ENCODE peak calls at places on chromosomes 4 and X, in ten cellular contexts. A is GM23338, V is GM20000, G is stomach, L is thoracic aorta, K is mucosa of descending colon, U is AG10803, X is choroid plexus epithelial cell, D is dorsolateral prefrontal cortex, T is cardiac fibroblast. C is an unnamed sample.

GRCh38 chrX:71160475-71160874 is 15.8 kb downstream of the NLGN3 start:
- DNase-seq in V (no peak), G (no peak), D (no peak), L (no peak), K (no peak), T (peak), X (no peak), A (no peak), U (no peak), C (no peak)

GRCh38 chr4:18579222-18579621 is 557.7 kb upstream of the LCORL start:
- DNase-seq in G (no peak), K (no peak), T (no peak), V (no peak), X (no peak), A (no peak), D (peak), L (no peak), U (no peak), C (no peak)

GRCh38 chrX:13357925-13358324 is 38.1 kb upstream of the ATXN3L start:
- DNase-seq in K (no peak), T (peak), G (no peak), L (no peak), D (no peak), V (no peak), A (no peak), X (peak), U (peak), C (no peak)

GRCh38 chrX:50684871-50685270 is 129.1 kb downstream of the SHROOM4 start:
- DNase-seq in K (no peak), L (no peak), D (no peak), U (no peak), X (no peak), G (no peak), A (no peak), T (no peak), V (no peak), C (no peak)

GRCh38 chr4:168993724-168994510 is 16.1 kb downstream of the CBR4 start:
- DNase-seq in T (peak), L (no peak), X (peak), K (no peak), G (no peak), V (no peak), A (no peak), D (no peak), U (peak), C (no peak)

GRCh38 chr4:110978761-110979160 is 355.9 kb upstream of the PITX2 start:
- DNase-seq in U (no peak), K (no peak), G (no peak), D (no peak), A (no peak), T (no peak), V (no peak), L (no peak), X (no peak), C (no peak)

GRCh38 chrX:154486052-154486395 is 391 bp downstream of the UBL4A start:
- DNase-seq in G (peak), D (no peak), T (no peak), X (no peak), A (peak), U (no peak), V (no peak), K (peak), L (no peak), C (no peak)

GRCh38 chr4:119725688-119726330 is 97.2 kb upstream of the PDE5A start:
- DNase-seq in A (peak), U (no peak), X (peak), D (no peak), T (no peak), G (no peak), K (peak), L (no peak), V (no peak), C (no peak)

GRCh38 chr4:8848507-8849265 is 23.0 kb downstream of the HMX1 start:
- DNase-seq in T (no peak), L (no peak), A (no peak), G (no peak), K (peak), V (no peak), D (peak), X (no peak), U (no peak), C (no peak)

GRCh38 chrX:9644335-9644734 is 121.3 kb downstream of the GPR143 start:
- DNase-seq in D (no peak), K (no peak), X (no peak), V (peak), A (no peak), L (no peak), U (peak), T (no peak), G (no peak), C (no peak)

GRCh38 chr4:57109847-57110634 is at the start of gene IGFBP7:
- DNase-seq in U (peak), V (peak), A (peak), D (no peak), X (peak), K (peak), T (peak), G (peak), L (no peak), C (peak)

GRCh38 chr4:82624819-82625218 is 63.0 kb upstream of the TMEM150C start:
- DNase-seq in X (no peak), D (no peak), T (no peak), A (no peak), U (peak), L (no peak), G (no peak), V (no peak), K (no peak), C (no peak)

GRCh38 chrX:101081257-101081656 is 2.6 kb downstream of the TMEM35A start:
- DNase-seq in L (no peak), V (no peak), X (no peak), T (no peak), K (no peak), G (no peak), D (no peak), A (no peak), U (no peak), C (no peak)

GRCh38 chr4:78749972-78750727 is 26.0 kb upstream of the BMP2K start:
- DNase-seq in X (peak), T (no peak), U (peak), K (no peak), V (peak), G (no peak), D (no peak), A (no peak), L (no peak), C (no peak)

GRCh38 chrX:150767475-150768131 is 74.4 kb downstream of the MTMR1 start:
- DNase-seq in G (no peak), D (no peak), V (no peak), K (no peak), U (peak), A (no peak), T (peak), L (no peak), X (peak), C (no peak)

GRCh38 chr4:137226221-137226620 is 306.1 kb downstream of the PCDH18 start:
- DNase-seq in K (no peak), U (peak), A (no peak), D (no peak), V (no peak), X (peak), L (no peak), T (no peak), G (no peak), C (no peak)

GRCh38 chr4:87130985-87131753 is 89.2 kb downstream of the KLHL8 start:
- DNase-seq in G (no peak), A (no peak), D (no peak), X (no peak), U (no peak), L (no peak), K (no peak), V (no peak), T (no peak), C (no peak)

GRCh38 chrX:40471965-40472648 is 108.7 kb upstream of the ATP6AP2 start:
- DNase-seq in L (no peak), D (peak), A (peak), X (peak), U (peak), G (peak), T (peak), V (peak), K (peak), C (no peak)
- TF ChIP-seq CTCF in L (no peak), D (no peak), A (peak), X (no peak), U (no peak), G (no peak), T (no peak), V (no peak), K (no peak), C (no peak)

GRCh38 chrX:2703991-2704369 is 12.9 kb downstream of the CD99 start:
- DNase-seq in L (no peak), U (peak), D (no peak), T (peak), V (no peak), A (peak), K (peak), G (no peak), X (peak), C (no peak)
- TF ChIP-seq CTCF in L (peak), U (peak), D (no peak), T (peak), V (no peak), A (peak), K (peak), G (no peak), X (peak), C (no peak)

GRCh38 chrX:1391707-1392375 is at the start of gene SLC25A6:
- DNase-seq in U (peak), D (peak), K (peak), T (peak), V (peak), X (peak), G (peak), L (peak), A (peak), C (peak)

GRCh38 chrX:1389181-1389992 is 2.5 kb downstream of the SLC25A6 start:
- DNase-seq in U (no peak), G (peak), A (no peak), V (no peak), K (peak), L (no peak), D (peak), T (no peak), X (no peak), C (no peak)

GRCh38 chrX:1391370-1391706 is 575 bp downstream of the SLC25A6 start:
- DNase-seq in G (no peak), K (no peak), D (no peak), U (no peak), V (peak), A (peak), X (no peak), T (no peak), L (no peak), C (peak)

GRCh38 chrX:1389993-1390285 is 2.0 kb downstream of the SLC25A6 start:
- DNase-seq in U (no peak), X (no peak), T (no peak), A (no peak), K (peak), V (no peak), L (no peak), G (no peak), D (no peak), C (no peak)

GRCh38 chrX:1390621-1391369 is 1.1 kb downstream of the SLC25A6 start:
- DNase-seq in G (peak), V (no peak), T (no peak), D (peak), U (no peak), X (no peak), K (peak), A (no peak), L (no peak), C (no peak)
- TF ChIP-seq CTCF in G (no peak), V (no peak), T (no peak), D (no peak), U (no peak), X (no peak), K (no peak), A (no peak), L (no peak), C (no peak)

DNA sequence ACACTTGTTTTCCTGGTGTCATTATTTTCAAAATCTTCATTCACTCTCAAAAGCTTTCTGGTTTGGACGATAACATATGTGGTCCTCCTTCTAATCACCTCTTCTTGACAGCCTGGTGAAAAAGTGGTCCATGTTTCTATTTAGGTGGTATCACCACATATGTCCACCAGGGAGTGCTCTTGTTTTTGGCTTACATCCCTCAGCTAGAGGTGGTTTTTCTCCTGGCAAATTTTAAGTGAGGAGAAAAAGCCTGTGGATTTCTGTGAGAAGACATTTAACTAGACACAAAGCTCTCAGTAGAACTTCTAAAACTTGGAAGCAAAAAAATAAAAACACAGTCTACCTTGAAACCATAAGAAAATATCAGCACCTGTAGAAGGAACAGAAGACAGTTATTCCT is 58.0 kb upstream of the FRMPD4 start:
- DNase-seq in K (no peak), V (peak), X (peak), L (no peak), A (peak), T (peak), U (peak), G (no peak), D (no peak), C (no peak)
- TF ChIP-seq CTCF in K (no peak), V (peak), X (peak), L (no peak), A (peak), T (peak), U (peak), G (peak), D (no peak), C (peak)

GRCh38 chr4:141858437-141858836 is 222.1 kb downstream of the IL15 start:
- DNase-seq in D (no peak), X (no peak), K (no peak), A (no peak), U (no peak), G (no peak), V (no peak), L (no peak), T (no peak), C (no peak)

GRCh38 chr4:141860974-141861373 is 224.6 kb downstream of the IL15 start:
- DNase-seq in L (no peak), T (no peak), U (no peak), G (no peak), D (no peak), V (no peak), A (peak), K (no peak), X (no peak), C (no peak)
- TF ChIP-seq CTCF in L (no peak), T (no peak), U (no peak), G (no peak), D (no peak), V (no peak), A (peak), K (no peak), X (no peak), C (no peak)

GRCh38 chr4:16387448-16387847 is 161.2 kb upstream of the TAPT1 start:
- DNase-seq in A (no peak), K (no peak), V (no peak), U (no peak), X (no peak), L (no peak), T (no peak), D (no peak), G (no peak), C (no peak)
- TF ChIP-seq CTCF in A (no peak), K (no peak), V (no peak), U (no peak), X (no peak), L (no peak), T (no peak), D (no peak), G (no peak), C (no peak)

GRCh38 chrX:27438937-27439336 is 24.2 kb downstream of the PPP4R3C start:
- DNase-seq in A (no peak), V (no peak), L (no peak), U (no peak), X (no peak), G (no peak), T (no peak), K (no peak), D (no peak), C (no peak)
- TF ChIP-seq CTCF in A (no peak), V (no peak), L (no peak), U (no peak), X (no peak), G (no peak), T (no peak), K (no peak), D (no peak), C (no peak)

C was measured in neural crest cell.